ENCODE peak calls at places on chromosomes 7 and 10, in ten cellular contexts. One of them, this sample, is unnamed.

GRCh38 chr10:116269612-116270011 is 3.4 kb downstream of the GFRA1 start:
- DNase-seq in K562: no peak
- DNase-seq in suprapubic skin: no peak
- DNase-seq in GM12891: no peak
- DNase-seq in A549: no peak
- DNase-seq in NB4: no peak
- DNase-seq in stomach: no peak
- DNase-seq in uterus: peak; percentile 55
- DNase-seq in IMR-90: no peak
- DNase-seq in adrenal gland: no peak
- DNase-seq in this sample: no peak

GRCh38 chr7:99102809-99103690 is 40.9 kb downstream of the SMURF1 start:
- DNase-seq in GM12891: no peak
- DNase-seq in IMR-90: peak; percentile 92
- DNase-seq in NB4: no peak
- DNase-seq in K562: no peak
- DNase-seq in stomach: no peak
- DNase-seq in adrenal gland: no peak
- DNase-seq in uterus: no peak
- DNase-seq in suprapubic skin: no peak
- DNase-seq in A549: peak; percentile 60
- DNase-seq in this sample: peak; percentile 18

GRCh38 chr7:101315336-101315735 is 6.3 kb downstream of the IFT22 start:
- DNase-seq in suprapubic skin: no peak
- DNase-seq in GM12891: no peak
- DNase-seq in A549: peak; percentile 59
- DNase-seq in adrenal gland: peak; percentile 46
- DNase-seq in IMR-90: peak; percentile 49
- DNase-seq in uterus: no peak
- DNase-seq in stomach: peak; percentile 33
- DNase-seq in NB4: peak; percentile 87
- DNase-seq in K562: peak; percentile 77
- DNase-seq in this sample: peak; percentile 81

GRCh38 chr7:157875230-157876179 is 538.7 kb downstream of the DNAJB6 start:
- DNase-seq in K562: peak; percentile 50
- DNase-seq in uterus: no peak
- DNase-seq in A549: peak; percentile 43
- DNase-seq in NB4: peak; percentile 90
- DNase-seq in suprapubic skin: no peak
- DNase-seq in adrenal gland: peak; percentile 50
- DNase-seq in GM12891: no peak
- DNase-seq in stomach: peak; percentile 57
- DNase-seq in IMR-90: no peak
- DNase-seq in this sample: no peak

GRCh38 chr7:120959929-120960484 is 9.4 kb downstream of the ING3 start:
- DNase-seq in A549: no peak
- DNase-seq in stomach: no peak
- DNase-seq in NB4: no peak
- DNase-seq in suprapubic skin: no peak
- DNase-seq in uterus: no peak
- DNase-seq in K562: no peak
- DNase-seq in IMR-90: no peak
- DNase-seq in GM12891: no peak
- DNase-seq in adrenal gland: no peak
- DNase-seq in this sample: no peak

GRCh38 chr10:110010076-110011069 is 2.6 kb downstream of the ADD3 start:
- DNase-seq in stomach: no peak
- DNase-seq in adrenal gland: no peak
- DNase-seq in uterus: no peak
- DNase-seq in GM12891: no peak
- DNase-seq in IMR-90: peak; percentile 55
- DNase-seq in K562: peak; percentile 44
- DNase-seq in A549: no peak
- DNase-seq in suprapubic skin: no peak
- DNase-seq in NB4: peak; percentile 67
- DNase-seq in this sample: peak; percentile 58

GRCh38 chr10:53977262-53977661 is 823.8 kb downstream of the PCDH15 start:
- DNase-seq in NB4: no peak
- DNase-seq in stomach: no peak
- DNase-seq in uterus: no peak
- DNase-seq in GM12891: no peak
- DNase-seq in adrenal gland: no peak
- DNase-seq in A549: no peak
- DNase-seq in suprapubic skin: no peak
- DNase-seq in K562: no peak
- DNase-seq in IMR-90: no peak
- DNase-seq in this sample: no peak

GRCh38 chr10:14995964-14996565 is 36.9 kb downstream of the MEIG1 start:
- DNase-seq in stomach: no peak
- DNase-seq in uterus: no peak
- DNase-seq in suprapubic skin: no peak
- DNase-seq in NB4: no peak
- DNase-seq in adrenal gland: no peak
- DNase-seq in IMR-90: no peak
- DNase-seq in K562: no peak
- DNase-seq in A549: no peak
- DNase-seq in GM12891: no peak
- DNase-seq in this sample: no peak

GRCh38 chr10:21929070-21929469 is 74.5 kb downstream of the DNAJC1 start:
- DNase-seq in NB4: no peak
- DNase-seq in K562: peak; percentile 71
- DNase-seq in suprapubic skin: no peak
- DNase-seq in stomach: no peak
- DNase-seq in uterus: no peak
- DNase-seq in IMR-90: peak; percentile 5
- DNase-seq in A549: no peak
- DNase-seq in GM12891: no peak
- DNase-seq in adrenal gland: no peak
- DNase-seq in this sample: no peak

GRCh38 chr10:5945203-5945534 is 32.2 kb downstream of the IL15RA start:
- DNase-seq in IMR-90: no peak
- DNase-seq in uterus: peak; percentile 39
- DNase-seq in K562: no peak
- DNase-seq in GM12891: no peak
- DNase-seq in stomach: no peak
- DNase-seq in NB4: no peak
- DNase-seq in A549: no peak
- DNase-seq in adrenal gland: no peak
- DNase-seq in suprapubic skin: no peak
- DNase-seq in this sample: no peak

GRCh38 chr7:139737221-139738100 is 40.3 kb downstream of the HIPK2 start:
- DNase-seq in GM12891: no peak
- DNase-seq in uterus: no peak
- DNase-seq in IMR-90: peak; percentile 45
- DNase-seq in K562: no peak
- DNase-seq in adrenal gland: peak; percentile 47
- DNase-seq in stomach: no peak
- DNase-seq in NB4: no peak
- DNase-seq in suprapubic skin: no peak
- DNase-seq in A549: no peak
- DNase-seq in this sample: no peak
- TF ChIP-seq POLR2A in GM12891: no peak
- TF ChIP-seq POLR2A in uterus: no peak
- TF ChIP-seq POLR2A in IMR-90: no peak
- TF ChIP-seq POLR2A in K562: no peak
- TF ChIP-seq POLR2A in adrenal gland: no peak
- TF ChIP-seq POLR2A in stomach: no peak
- TF ChIP-seq POLR2A in NB4: no peak
- TF ChIP-seq POLR2A in suprapubic skin: no peak
- TF ChIP-seq POLR2A in A549: no peak
- TF ChIP-seq POLR2A in this sample: no peak

GRCh38 chr7:44281811-44282600 is 43.4 kb downstream of the CAMK2B start:
- DNase-seq in suprapubic skin: peak; percentile 69
- DNase-seq in GM12891: no peak
- DNase-seq in uterus: peak; percentile 11
- DNase-seq in A549: no peak
- DNase-seq in NB4: no peak
- DNase-seq in K562: no peak
- DNase-seq in IMR-90: no peak
- DNase-seq in adrenal gland: no peak
- DNase-seq in stomach: no peak
- DNase-seq in this sample: no peak

GRCh38 chr7:44282601-44283171 is 42.7 kb downstream of the CAMK2B start:
- DNase-seq in suprapubic skin: peak; percentile 75
- DNase-seq in NB4: no peak
- DNase-seq in adrenal gland: no peak
- DNase-seq in K562: no peak
- DNase-seq in stomach: no peak
- DNase-seq in GM12891: no peak
- DNase-seq in A549: no peak
- DNase-seq in uterus: peak; percentile 6
- DNase-seq in IMR-90: no peak
- DNase-seq in this sample: no peak

GRCh38 chr7:44284881-44285541 is 40.4 kb downstream of the CAMK2B start:
- DNase-seq in IMR-90: no peak
- DNase-seq in NB4: no peak
- DNase-seq in uterus: peak; percentile 7
- DNase-seq in A549: no peak
- DNase-seq in suprapubic skin: peak; percentile 69
- DNase-seq in K562: no peak
- DNase-seq in stomach: no peak
- DNase-seq in adrenal gland: no peak
- DNase-seq in GM12891: no peak
- DNase-seq in this sample: no peak

GRCh38 chr7:44284216-44284615 is 41.2 kb downstream of the CAMK2B start:
- DNase-seq in suprapubic skin: peak; percentile 69
- DNase-seq in adrenal gland: no peak
- DNase-seq in A549: no peak
- DNase-seq in K562: no peak
- DNase-seq in uterus: peak; percentile 10
- DNase-seq in stomach: no peak
- DNase-seq in IMR-90: peak; percentile 40
- DNase-seq in GM12891: no peak
- DNase-seq in NB4: peak; percentile 57
- DNase-seq in this sample: no peak

DNA sequence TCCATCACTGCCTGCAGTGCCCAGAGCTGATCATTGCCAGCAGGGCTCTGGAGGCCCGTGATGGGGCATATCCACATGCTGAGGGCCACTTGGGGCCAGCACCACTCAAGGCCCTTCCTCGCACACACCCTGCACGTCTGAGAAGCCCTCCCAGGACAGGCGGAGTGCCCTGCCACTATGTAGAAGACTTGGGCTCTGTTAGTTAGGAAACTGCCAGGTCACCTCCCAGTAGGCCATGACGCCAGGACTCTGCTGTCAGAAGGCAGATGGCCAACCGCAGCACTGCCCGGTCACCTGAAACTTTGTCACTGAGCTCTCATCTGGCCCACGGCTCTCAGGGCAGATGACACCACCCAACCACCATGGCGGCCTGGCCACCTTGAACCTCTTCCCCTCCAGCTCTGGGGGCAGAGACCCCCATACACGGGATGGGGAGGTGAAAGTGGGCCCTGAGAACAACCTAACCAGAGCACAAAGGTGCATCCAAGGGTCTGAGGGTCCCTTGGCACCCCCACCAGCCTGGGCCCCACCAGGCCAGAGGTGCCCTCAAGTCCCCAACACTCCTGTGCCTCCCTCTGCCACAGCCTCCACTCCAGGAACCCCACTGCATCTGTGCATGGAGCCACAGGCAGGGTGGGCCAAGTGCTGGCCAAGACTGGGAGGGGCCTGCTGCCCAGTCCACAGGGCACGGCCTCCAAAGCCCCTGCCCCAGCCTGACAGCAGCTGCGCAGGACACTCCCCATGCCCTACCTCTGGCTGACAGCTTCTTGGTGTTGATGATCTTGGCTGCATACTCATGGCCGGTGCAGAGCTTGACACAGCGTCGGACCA is 41.8 kb downstream of the CAMK2B start:
- DNase-seq in NB4: no peak
- DNase-seq in GM12891: no peak
- DNase-seq in suprapubic skin: peak; percentile 63
- DNase-seq in uterus: peak; percentile 10
- DNase-seq in K562: no peak
- DNase-seq in stomach: no peak
- DNase-seq in IMR-90: no peak
- DNase-seq in A549: no peak
- DNase-seq in adrenal gland: no peak
- DNase-seq in this sample: no peak
- TF ChIP-seq POLR2A in NB4: no peak
- TF ChIP-seq POLR2A in GM12891: no peak
- TF ChIP-seq POLR2A in suprapubic skin: no peak
- TF ChIP-seq POLR2A in uterus: no peak
- TF ChIP-seq POLR2A in K562: no peak
- TF ChIP-seq POLR2A in stomach: no peak
- TF ChIP-seq POLR2A in IMR-90: no peak
- TF ChIP-seq POLR2A in A549: no peak
- TF ChIP-seq POLR2A in adrenal gland: no peak
- TF ChIP-seq POLR2A in this sample: no peak

GRCh38 chr10:99621454-99622246 is 1.4 kb upstream of the SLC25A28 start:
- DNase-seq in K562: peak; percentile 12
- DNase-seq in NB4: no peak
- DNase-seq in stomach: no peak
- DNase-seq in suprapubic skin: no peak
- DNase-seq in IMR-90: no peak
- DNase-seq in adrenal gland: no peak
- DNase-seq in GM12891: no peak
- DNase-seq in uterus: no peak
- DNase-seq in A549: no peak
- DNase-seq in this sample: peak; percentile 31
- TF ChIP-seq POLR2A in K562: no peak
- TF ChIP-seq POLR2A in NB4: peak; percentile 78
- TF ChIP-seq POLR2A in stomach: no peak
- TF ChIP-seq POLR2A in suprapubic skin: no peak
- TF ChIP-seq POLR2A in IMR-90: no peak
- TF ChIP-seq POLR2A in adrenal gland: peak; percentile 97
- TF ChIP-seq POLR2A in GM12891: no peak
- TF ChIP-seq POLR2A in uterus: peak; percentile 83
- TF ChIP-seq POLR2A in A549: peak; percentile 94
- TF ChIP-seq POLR2A in this sample: peak; percentile 8

GRCh38 chr7:45001826-45002225 is 1.8 kb downstream of the CCM2 start:
- DNase-seq in adrenal gland: no peak
- DNase-seq in IMR-90: no peak
- DNase-seq in uterus: no peak
- DNase-seq in suprapubic skin: no peak
- DNase-seq in NB4: peak; percentile 26
- DNase-seq in stomach: no peak
- DNase-seq in A549: no peak
- DNase-seq in GM12891: no peak
- DNase-seq in K562: no peak
- DNase-seq in this sample: no peak

GRCh38 chr7:45000096-45001032 is at the start of gene CCM2:
- DNase-seq in adrenal gland: peak; percentile 71
- DNase-seq in A549: peak; percentile 36
- DNase-seq in suprapubic skin: no peak
- DNase-seq in uterus: peak; percentile 63
- DNase-seq in stomach: peak; percentile 43
- DNase-seq in NB4: peak; percentile 74
- DNase-seq in K562: peak; percentile 57
- DNase-seq in GM12891: no peak
- DNase-seq in IMR-90: peak; percentile 32
- DNase-seq in this sample: no peak

GRCh38 chr7:45001138-45001694 is 1.2 kb downstream of the CCM2 start:
- DNase-seq in uterus: no peak
- DNase-seq in NB4: peak; percentile 35
- DNase-seq in A549: no peak
- DNase-seq in adrenal gland: peak; percentile 34
- DNase-seq in suprapubic skin: no peak
- DNase-seq in stomach: no peak
- DNase-seq in GM12891: no peak
- DNase-seq in K562: peak; percentile 85
- DNase-seq in IMR-90: no peak
- DNase-seq in this sample: peak; percentile 90

GRCh38 chr7:44998153-44998871 is 1.7 kb upstream of the CCM2 start:
- DNase-seq in GM12891: no peak
- DNase-seq in uterus: no peak
- DNase-seq in suprapubic skin: no peak
- DNase-seq in adrenal gland: no peak
- DNase-seq in A549: no peak
- DNase-seq in IMR-90: no peak
- DNase-seq in NB4: peak; percentile 59
- DNase-seq in stomach: no peak
- DNase-seq in K562: no peak
- DNase-seq in this sample: no peak

GRCh38 chr7:44999245-45000095 is 531 bp upstream of the CCM2 start:
- DNase-seq in stomach: peak; percentile 99
- DNase-seq in A549: peak; percentile 83
- DNase-seq in adrenal gland: peak; percentile 100
- DNase-seq in IMR-90: peak; percentile 99
- DNase-seq in NB4: peak; percentile 100
- DNase-seq in GM12891: peak; percentile 81
- DNase-seq in K562: peak; percentile 99
- DNase-seq in suprapubic skin: peak; percentile 99
- DNase-seq in uterus: peak; percentile 100
- DNase-seq in this sample: peak; percentile 99
- TF ChIP-seq POLR2A in stomach: no peak
- TF ChIP-seq POLR2A in A549: peak; percentile 62
- TF ChIP-seq POLR2A in adrenal gland: peak; percentile 73
- TF ChIP-seq POLR2A in IMR-90: no peak
- TF ChIP-seq POLR2A in NB4: peak; percentile 52
- TF ChIP-seq POLR2A in GM12891: no peak
- TF ChIP-seq POLR2A in K562: peak; percentile 87
- TF ChIP-seq POLR2A in suprapubic skin: no peak
- TF ChIP-seq POLR2A in uterus: peak; percentile 47
- TF ChIP-seq POLR2A in this sample: peak; percentile 26

This sample was measured in erythroblast.